ENCODE peak calls at places on chromosomes 11 and 22, in ten cellular contexts. One of them, this sample, is unnamed.
A peak's percentile ranks its signal among the peaks of the same experiment; 100 is the strongest.

GRCh38 chr11:117823294-117823940 is 1.1 kb downstream of the FXYD2 start:
- DNase-seq in T-cell: peak; percentile 37
- DNase-seq in BE2C: no peak
- DNase-seq in endothelial cell: no peak
- DNase-seq in hypothalamus: no peak
- DNase-seq in transverse colon: peak; percentile 13
- DNase-seq in C1 segment of cervical spinal cord: no peak
- DNase-seq in fibroblast of gingiva: no peak
- DNase-seq in KBM-7: peak; percentile 48
- DNase-seq in uterus: peak; percentile 29
- DNase-seq in this sample: no peak

GRCh38 chr11:12207384-12208150 is 97.2 kb downstream of the MICAL2 start:
- DNase-seq in C1 segment of cervical spinal cord: no peak
- DNase-seq in KBM-7: no peak
- DNase-seq in BE2C: no peak
- DNase-seq in uterus: no peak
- DNase-seq in T-cell: no peak
- DNase-seq in fibroblast of gingiva: peak; percentile 15
- DNase-seq in endothelial cell: no peak
- DNase-seq in hypothalamus: no peak
- DNase-seq in transverse colon: peak; percentile 60
- DNase-seq in this sample: no peak

GRCh38 chr11:14189874-14190273 is 169.1 kb downstream of the RRAS2 start:
- DNase-seq in C1 segment of cervical spinal cord: no peak
- DNase-seq in uterus: peak; percentile 50
- DNase-seq in endothelial cell: no peak
- DNase-seq in KBM-7: peak; percentile 49
- DNase-seq in transverse colon: peak; percentile 19
- DNase-seq in BE2C: no peak
- DNase-seq in hypothalamus: no peak
- DNase-seq in fibroblast of gingiva: peak; percentile 97
- DNase-seq in T-cell: no peak
- DNase-seq in this sample: no peak

GRCh38 chr11:118907749-118908106 is 18.0 kb downstream of the BCL9L start:
- DNase-seq in uterus: no peak
- DNase-seq in transverse colon: no peak
- DNase-seq in T-cell: no peak
- DNase-seq in endothelial cell: no peak
- DNase-seq in BE2C: peak; percentile 73
- DNase-seq in fibroblast of gingiva: peak; percentile 44
- DNase-seq in KBM-7: no peak
- DNase-seq in hypothalamus: no peak
- DNase-seq in C1 segment of cervical spinal cord: no peak
- DNase-seq in this sample: no peak

GRCh38 chr22:23883658-23884057 is 10.5 kb upstream of the MIF start:
- DNase-seq in hypothalamus: no peak
- DNase-seq in BE2C: no peak
- DNase-seq in KBM-7: no peak
- DNase-seq in C1 segment of cervical spinal cord: no peak
- DNase-seq in endothelial cell: no peak
- DNase-seq in fibroblast of gingiva: no peak
- DNase-seq in transverse colon: no peak
- DNase-seq in T-cell: no peak
- DNase-seq in uterus: no peak
- DNase-seq in this sample: no peak

GRCh38 chr11:114183041-114183511 is 113.1 kb upstream of the NNMT start:
- DNase-seq in C1 segment of cervical spinal cord: no peak
- DNase-seq in KBM-7: peak; percentile 69
- DNase-seq in hypothalamus: no peak
- DNase-seq in endothelial cell: no peak
- DNase-seq in fibroblast of gingiva: no peak
- DNase-seq in BE2C: no peak
- DNase-seq in uterus: peak; percentile 65
- DNase-seq in transverse colon: peak; percentile 58
- DNase-seq in T-cell: peak; percentile 55
- DNase-seq in this sample: no peak

GRCh38 chr11:94602430-94603372 is 35.5 kb downstream of the PIWIL4 start:
- DNase-seq in fibroblast of gingiva: peak; percentile 80
- DNase-seq in T-cell: peak; percentile 18
- DNase-seq in endothelial cell: peak; percentile 73
- DNase-seq in hypothalamus: peak; percentile 67
- DNase-seq in KBM-7: peak; percentile 80
- DNase-seq in transverse colon: peak; percentile 65
- DNase-seq in uterus: peak; percentile 64
- DNase-seq in BE2C: no peak
- DNase-seq in C1 segment of cervical spinal cord: peak; percentile 1
- DNase-seq in this sample: peak; percentile 52

GRCh38 chr11:61297741-61298140 is 2.6 kb upstream of the VWCE start:
- DNase-seq in uterus: peak; percentile 60
- DNase-seq in transverse colon: no peak
- DNase-seq in KBM-7: peak; percentile 91
- DNase-seq in fibroblast of gingiva: peak; percentile 91
- DNase-seq in C1 segment of cervical spinal cord: no peak
- DNase-seq in BE2C: no peak
- DNase-seq in T-cell: no peak
- DNase-seq in endothelial cell: no peak
- DNase-seq in hypothalamus: no peak
- DNase-seq in this sample: no peak

GRCh38 chr22:49659924-49660315 is 167.8 kb downstream of the BRD1 start:
- DNase-seq in transverse colon: no peak
- DNase-seq in endothelial cell: no peak
- DNase-seq in C1 segment of cervical spinal cord: no peak
- DNase-seq in uterus: no peak
- DNase-seq in fibroblast of gingiva: no peak
- DNase-seq in hypothalamus: no peak
- DNase-seq in BE2C: no peak
- DNase-seq in KBM-7: no peak
- DNase-seq in T-cell: no peak
- DNase-seq in this sample: no peak

GRCh38 chr11:94519478-94520084 is 7.3 kb downstream of the C11orf97 start:
- DNase-seq in T-cell: no peak
- DNase-seq in fibroblast of gingiva: peak; percentile 14
- DNase-seq in uterus: no peak
- DNase-seq in C1 segment of cervical spinal cord: no peak
- DNase-seq in hypothalamus: no peak
- DNase-seq in transverse colon: no peak
- DNase-seq in BE2C: no peak
- DNase-seq in KBM-7: peak; percentile 42
- DNase-seq in endothelial cell: no peak
- DNase-seq in this sample: peak; percentile 3

GRCh38 chr11:60982184-60982583 is 10.7 kb downstream of the CD6 start:
- DNase-seq in KBM-7: no peak
- DNase-seq in hypothalamus: no peak
- DNase-seq in fibroblast of gingiva: no peak
- DNase-seq in uterus: no peak
- DNase-seq in endothelial cell: no peak
- DNase-seq in transverse colon: no peak
- DNase-seq in T-cell: no peak
- DNase-seq in BE2C: no peak
- DNase-seq in C1 segment of cervical spinal cord: no peak
- DNase-seq in this sample: no peak

GRCh38 chr11:72308226-72309073 is 64.5 kb upstream of the PHOX2A start:
- DNase-seq in fibroblast of gingiva: peak; percentile 54
- DNase-seq in transverse colon: no peak
- DNase-seq in BE2C: peak; percentile 98
- DNase-seq in endothelial cell: no peak
- DNase-seq in C1 segment of cervical spinal cord: no peak
- DNase-seq in uterus: peak; percentile 72
- DNase-seq in KBM-7: no peak
- DNase-seq in T-cell: no peak
- DNase-seq in hypothalamus: peak; percentile 13
- DNase-seq in this sample: peak; percentile 52

GRCh38 chr11:64122411-64123101 is 43.4 kb downstream of the MACROD1 start:
- DNase-seq in KBM-7: no peak
- DNase-seq in hypothalamus: no peak
- DNase-seq in C1 segment of cervical spinal cord: no peak
- DNase-seq in BE2C: no peak
- DNase-seq in endothelial cell: no peak
- DNase-seq in T-cell: no peak
- DNase-seq in fibroblast of gingiva: no peak
- DNase-seq in transverse colon: no peak
- DNase-seq in uterus: no peak
- DNase-seq in this sample: no peak

GRCh38 chr11:131354251-131354701 is 16.1 kb upstream of the NTM start:
- DNase-seq in C1 segment of cervical spinal cord: no peak
- DNase-seq in endothelial cell: no peak
- DNase-seq in transverse colon: no peak
- DNase-seq in KBM-7: no peak
- DNase-seq in fibroblast of gingiva: no peak
- DNase-seq in hypothalamus: no peak
- DNase-seq in BE2C: no peak
- DNase-seq in uterus: no peak
- DNase-seq in T-cell: no peak
- DNase-seq in this sample: no peak

GRCh38 chr11:65982824-65983588 is 19.0 kb downstream of the EIF1AD start:
- DNase-seq in T-cell: no peak
- DNase-seq in KBM-7: no peak
- DNase-seq in uterus: no peak
- DNase-seq in transverse colon: no peak
- DNase-seq in fibroblast of gingiva: no peak
- DNase-seq in C1 segment of cervical spinal cord: no peak
- DNase-seq in BE2C: no peak
- DNase-seq in hypothalamus: no peak
- DNase-seq in endothelial cell: no peak
- DNase-seq in this sample: no peak

GRCh38 chr11:118437736-118438125 is 1.4 kb downstream of the KMT2A start:
- DNase-seq in hypothalamus: peak; percentile 25
- DNase-seq in fibroblast of gingiva: no peak
- DNase-seq in T-cell: no peak
- DNase-seq in BE2C: peak; percentile 48
- DNase-seq in endothelial cell: peak; percentile 47
- DNase-seq in transverse colon: peak; percentile 45
- DNase-seq in uterus: peak; percentile 22
- DNase-seq in KBM-7: peak; percentile 39
- DNase-seq in C1 segment of cervical spinal cord: no peak
- DNase-seq in this sample: no peak

GRCh38 chr22:36923458-36923784 is 10.0 kb downstream of the CSF2RB start:
- DNase-seq in hypothalamus: no peak
- DNase-seq in T-cell: no peak
- DNase-seq in transverse colon: no peak
- DNase-seq in KBM-7: no peak
- DNase-seq in uterus: no peak
- DNase-seq in fibroblast of gingiva: no peak
- DNase-seq in BE2C: no peak
- DNase-seq in endothelial cell: no peak
- DNase-seq in C1 segment of cervical spinal cord: no peak
- DNase-seq in this sample: no peak

GRCh38 chr11:75024068-75024449 is 35.3 kb downstream of the NEU3 start:
- DNase-seq in uterus: no peak
- DNase-seq in transverse colon: no peak
- DNase-seq in BE2C: no peak
- DNase-seq in hypothalamus: no peak
- DNase-seq in endothelial cell: no peak
- DNase-seq in KBM-7: no peak
- DNase-seq in fibroblast of gingiva: no peak
- DNase-seq in T-cell: no peak
- DNase-seq in C1 segment of cervical spinal cord: no peak
- DNase-seq in this sample: no peak

GRCh38 chr11:76803023-76803422 is 19.9 kb downstream of the TSKU start:
- DNase-seq in transverse colon: no peak
- DNase-seq in KBM-7: no peak
- DNase-seq in endothelial cell: no peak
- DNase-seq in BE2C: no peak
- DNase-seq in C1 segment of cervical spinal cord: no peak
- DNase-seq in hypothalamus: no peak
- DNase-seq in uterus: peak; percentile 16
- DNase-seq in fibroblast of gingiva: peak; percentile 89
- DNase-seq in T-cell: no peak
- DNase-seq in this sample: no peak

GRCh38 chr11:134276396-134277175 is 407 bp downstream of the GLB1L3 start:
- DNase-seq in endothelial cell: peak; percentile 39
- DNase-seq in transverse colon: no peak
- DNase-seq in hypothalamus: no peak
- DNase-seq in C1 segment of cervical spinal cord: no peak
- DNase-seq in KBM-7: no peak
- DNase-seq in fibroblast of gingiva: no peak
- DNase-seq in T-cell: no peak
- DNase-seq in BE2C: no peak
- DNase-seq in uterus: no peak
- DNase-seq in this sample: no peak

GRCh38 chr22:29270475-29271271 is 2.6 kb downstream of the EWSR1 start:
- DNase-seq in T-cell: no peak
- DNase-seq in BE2C: no peak
- DNase-seq in C1 segment of cervical spinal cord: no peak
- DNase-seq in endothelial cell: no peak
- DNase-seq in KBM-7: peak; percentile 28
- DNase-seq in fibroblast of gingiva: peak; percentile 34
- DNase-seq in hypothalamus: no peak
- DNase-seq in uterus: no peak
- DNase-seq in transverse colon: no peak
- DNase-seq in this sample: no peak

GRCh38 chr22:37996515-37997246 is 12.3 kb upstream of the SOX10 start:
- DNase-seq in KBM-7: no peak
- DNase-seq in BE2C: no peak
- DNase-seq in C1 segment of cervical spinal cord: no peak
- DNase-seq in transverse colon: no peak
- DNase-seq in uterus: no peak
- DNase-seq in fibroblast of gingiva: no peak
- DNase-seq in T-cell: no peak
- DNase-seq in endothelial cell: no peak
- DNase-seq in hypothalamus: no peak
- DNase-seq in this sample: no peak

GRCh38 chr11:26418391-26418790 is 86.5 kb downstream of the ANO3 start:
- DNase-seq in fibroblast of gingiva: peak; percentile 77
- DNase-seq in T-cell: no peak
- DNase-seq in C1 segment of cervical spinal cord: no peak
- DNase-seq in KBM-7: no peak
- DNase-seq in hypothalamus: no peak
- DNase-seq in transverse colon: no peak
- DNase-seq in endothelial cell: no peak
- DNase-seq in BE2C: no peak
- DNase-seq in uterus: no peak
- DNase-seq in this sample: no peak

GRCh38 chr11:86577663-86578636 is 94.5 kb downstream of the ME3 start:
- DNase-seq in hypothalamus: no peak
- DNase-seq in uterus: peak; percentile 69
- DNase-seq in fibroblast of gingiva: peak; percentile 88
- DNase-seq in C1 segment of cervical spinal cord: no peak
- DNase-seq in T-cell: no peak
- DNase-seq in KBM-7: no peak
- DNase-seq in BE2C: no peak
- DNase-seq in endothelial cell: no peak
- DNase-seq in transverse colon: peak; percentile 80
- DNase-seq in this sample: no peak

GRCh38 chr22:43163241-43163795 is 12.0 kb downstream of the TSPO start:
- DNase-seq in T-cell: no peak
- DNase-seq in fibroblast of gingiva: no peak
- DNase-seq in transverse colon: no peak
- DNase-seq in KBM-7: no peak
- DNase-seq in hypothalamus: no peak
- DNase-seq in BE2C: no peak
- DNase-seq in endothelial cell: no peak
- DNase-seq in uterus: no peak
- DNase-seq in C1 segment of cervical spinal cord: no peak
- DNase-seq in this sample: no peak

GRCh38 chr22:48236261-48236660 is 1473.8 kb downstream of the TBC1D22A start:
- DNase-seq in uterus: no peak
- DNase-seq in T-cell: no peak
- DNase-seq in KBM-7: no peak
- DNase-seq in BE2C: no peak
- DNase-seq in fibroblast of gingiva: no peak
- DNase-seq in C1 segment of cervical spinal cord: no peak
- DNase-seq in hypothalamus: no peak
- DNase-seq in endothelial cell: no peak
- DNase-seq in transverse colon: no peak
- DNase-seq in this sample: no peak

GRCh38 chr11:45146072-45147016 is at the start of gene PRDM11:
- DNase-seq in uterus: peak; percentile 76
- DNase-seq in BE2C: peak; percentile 56
- DNase-seq in transverse colon: peak; percentile 76
- DNase-seq in C1 segment of cervical spinal cord: no peak
- DNase-seq in fibroblast of gingiva: peak; percentile 76
- DNase-seq in KBM-7: peak; percentile 51
- DNase-seq in hypothalamus: peak; percentile 63
- DNase-seq in T-cell: no peak
- DNase-seq in endothelial cell: peak; percentile 60
- DNase-seq in this sample: no peak